ENCODE peak calls at places on chromosomes 2 and 18, in ten cellular contexts. One of them, this sample, is unnamed.

GRCh38 chr2:70683455-70683854 is 84.5 kb downstream of the ADD2 start:
- DNase-seq in transverse colon: no peak
- DNase-seq in HepG2: no peak
- DNase-seq in psoas muscle: no peak
- DNase-seq in SJSA1: peak; percentile 28
- DNase-seq in CD8-positive, alpha-beta T cell: no peak
- DNase-seq in keratinocyte: no peak
- DNase-seq in suprapubic skin: no peak
- DNase-seq in CD4-positive, alpha-beta memory T cell: no peak
- DNase-seq in CD8-positive, alpha-beta memory T cell: no peak
- DNase-seq in this sample: peak; percentile 48

GRCh38 chr2:46829240-46829970 is 86.2 kb downstream of the MCFD2 start:
- DNase-seq in transverse colon: no peak
- DNase-seq in HepG2: no peak
- DNase-seq in psoas muscle: no peak
- DNase-seq in SJSA1: peak; percentile 33
- DNase-seq in CD8-positive, alpha-beta T cell: no peak
- DNase-seq in keratinocyte: no peak
- DNase-seq in suprapubic skin: no peak
- DNase-seq in CD4-positive, alpha-beta memory T cell: no peak
- DNase-seq in CD8-positive, alpha-beta memory T cell: no peak
- DNase-seq in this sample: no peak

GRCh38 chr2:64781991-64782390 is 128.3 kb upstream of the SERTAD2 start:
- DNase-seq in transverse colon: no peak
- DNase-seq in HepG2: no peak
- DNase-seq in psoas muscle: no peak
- DNase-seq in SJSA1: no peak
- DNase-seq in CD8-positive, alpha-beta T cell: no peak
- DNase-seq in keratinocyte: no peak
- DNase-seq in suprapubic skin: no peak
- DNase-seq in CD4-positive, alpha-beta memory T cell: no peak
- DNase-seq in CD8-positive, alpha-beta memory T cell: no peak
- DNase-seq in this sample: no peak

GRCh38 chr2:150232321-150232720 is 255.1 kb downstream of the RND3 start:
- DNase-seq in transverse colon: no peak
- DNase-seq in HepG2: no peak
- DNase-seq in psoas muscle: no peak
- DNase-seq in SJSA1: no peak
- DNase-seq in CD8-positive, alpha-beta T cell: no peak
- DNase-seq in keratinocyte: no peak
- DNase-seq in suprapubic skin: no peak
- DNase-seq in CD4-positive, alpha-beta memory T cell: no peak
- DNase-seq in CD8-positive, alpha-beta memory T cell: no peak
- DNase-seq in this sample: no peak

GRCh38 chr2:108270346-108270745 is 18.3 kb upstream of the SULT1C2 start:
- DNase-seq in transverse colon: no peak
- DNase-seq in HepG2: no peak
- DNase-seq in psoas muscle: no peak
- DNase-seq in SJSA1: no peak
- DNase-seq in CD8-positive, alpha-beta T cell: no peak
- DNase-seq in keratinocyte: no peak
- DNase-seq in suprapubic skin: no peak
- DNase-seq in CD4-positive, alpha-beta memory T cell: no peak
- DNase-seq in CD8-positive, alpha-beta memory T cell: no peak
- DNase-seq in this sample: no peak

GRCh38 chr2:12074126-12074883 is 327.9 kb downstream of the LPIN1 start:
- DNase-seq in transverse colon: no peak
- DNase-seq in HepG2: no peak
- DNase-seq in psoas muscle: no peak
- DNase-seq in SJSA1: no peak
- DNase-seq in CD8-positive, alpha-beta T cell: no peak
- DNase-seq in keratinocyte: no peak
- DNase-seq in suprapubic skin: no peak
- DNase-seq in CD4-positive, alpha-beta memory T cell: no peak
- DNase-seq in CD8-positive, alpha-beta memory T cell: peak; percentile 23
- DNase-seq in this sample: no peak

GRCh38 chr2:150424361-150424760 is 63.1 kb downstream of the RND3 start:
- DNase-seq in transverse colon: no peak
- DNase-seq in HepG2: no peak
- DNase-seq in psoas muscle: no peak
- DNase-seq in SJSA1: no peak
- DNase-seq in CD8-positive, alpha-beta T cell: no peak
- DNase-seq in keratinocyte: no peak
- DNase-seq in suprapubic skin: no peak
- DNase-seq in CD4-positive, alpha-beta memory T cell: no peak
- DNase-seq in CD8-positive, alpha-beta memory T cell: no peak
- DNase-seq in this sample: no peak

GRCh38 chr2:168469281-168469988 is 13.4 kb downstream of the CERS6 start:
- DNase-seq in transverse colon: no peak
- DNase-seq in HepG2: no peak
- DNase-seq in psoas muscle: no peak
- DNase-seq in SJSA1: no peak
- DNase-seq in CD8-positive, alpha-beta T cell: no peak
- DNase-seq in keratinocyte: no peak
- DNase-seq in suprapubic skin: no peak
- DNase-seq in CD4-positive, alpha-beta memory T cell: no peak
- DNase-seq in CD8-positive, alpha-beta memory T cell: no peak
- DNase-seq in this sample: no peak

GRCh38 chr18:46373787-46374186 is 269.6 kb downstream of the HAUS1 start:
- DNase-seq in transverse colon: no peak
- DNase-seq in HepG2: no peak
- DNase-seq in psoas muscle: no peak
- DNase-seq in SJSA1: no peak
- DNase-seq in CD8-positive, alpha-beta T cell: no peak
- DNase-seq in keratinocyte: no peak
- DNase-seq in suprapubic skin: no peak
- DNase-seq in CD4-positive, alpha-beta memory T cell: no peak
- DNase-seq in CD8-positive, alpha-beta memory T cell: no peak
- DNase-seq in this sample: no peak

GRCh38 chr18:11121426-11121825 is 27.9 kb downstream of the PIEZO2 start:
- DNase-seq in transverse colon: no peak
- DNase-seq in HepG2: peak; percentile 87
- DNase-seq in psoas muscle: no peak
- DNase-seq in SJSA1: no peak
- DNase-seq in CD8-positive, alpha-beta T cell: no peak
- DNase-seq in keratinocyte: no peak
- DNase-seq in suprapubic skin: no peak
- DNase-seq in CD4-positive, alpha-beta memory T cell: no peak
- DNase-seq in CD8-positive, alpha-beta memory T cell: no peak
- DNase-seq in this sample: no peak

GRCh38 chr2:229378386-229378785 is 107.3 kb upstream of the PID1 start:
- DNase-seq in transverse colon: no peak
- DNase-seq in HepG2: no peak
- DNase-seq in psoas muscle: no peak
- DNase-seq in SJSA1: no peak
- DNase-seq in CD8-positive, alpha-beta T cell: no peak
- DNase-seq in keratinocyte: no peak
- DNase-seq in suprapubic skin: no peak
- DNase-seq in CD4-positive, alpha-beta memory T cell: no peak
- DNase-seq in CD8-positive, alpha-beta memory T cell: no peak
- DNase-seq in this sample: no peak

GRCh38 chr2:230306474-230306873 is 20.5 kb upstream of the SP140L start:
- DNase-seq in transverse colon: no peak
- DNase-seq in HepG2: no peak
- DNase-seq in psoas muscle: no peak
- DNase-seq in SJSA1: no peak
- DNase-seq in CD8-positive, alpha-beta T cell: no peak
- DNase-seq in keratinocyte: no peak
- DNase-seq in suprapubic skin: no peak
- DNase-seq in CD4-positive, alpha-beta memory T cell: no peak
- DNase-seq in CD8-positive, alpha-beta memory T cell: no peak
- DNase-seq in this sample: no peak

GRCh38 chr2:102025016-102025491 is 33.3 kb downstream of the IL1R2 start:
- DNase-seq in transverse colon: no peak
- DNase-seq in HepG2: peak; percentile 80
- DNase-seq in psoas muscle: no peak
- DNase-seq in SJSA1: no peak
- DNase-seq in CD8-positive, alpha-beta T cell: no peak
- DNase-seq in keratinocyte: no peak
- DNase-seq in suprapubic skin: no peak
- DNase-seq in CD4-positive, alpha-beta memory T cell: no peak
- DNase-seq in CD8-positive, alpha-beta memory T cell: no peak
- DNase-seq in this sample: no peak

GRCh38 chr2:172281648-172282576 is 145.5 kb upstream of the ITGA6 start:
- DNase-seq in transverse colon: no peak
- DNase-seq in HepG2: no peak
- DNase-seq in psoas muscle: no peak
- DNase-seq in SJSA1: peak; percentile 55
- DNase-seq in CD8-positive, alpha-beta T cell: no peak
- DNase-seq in keratinocyte: no peak
- DNase-seq in suprapubic skin: no peak
- DNase-seq in CD4-positive, alpha-beta memory T cell: no peak
- DNase-seq in CD8-positive, alpha-beta memory T cell: no peak
- DNase-seq in this sample: no peak

GRCh38 chr18:74378179-74378682 is 62.6 kb downstream of the C18orf63 start:
- DNase-seq in transverse colon: peak; percentile 12
- DNase-seq in HepG2: no peak
- DNase-seq in psoas muscle: peak; percentile 64
- DNase-seq in SJSA1: peak; percentile 17
- DNase-seq in CD8-positive, alpha-beta T cell: no peak
- DNase-seq in keratinocyte: no peak
- DNase-seq in suprapubic skin: no peak
- DNase-seq in CD4-positive, alpha-beta memory T cell: peak; percentile 59
- DNase-seq in CD8-positive, alpha-beta memory T cell: no peak
- DNase-seq in this sample: peak; percentile 83
- H3K27ac ChIP-seq in transverse colon: no peak overlapping the region
- H3K27ac ChIP-seq in HepG2: no peak overlapping the region
- H3K27ac ChIP-seq in psoas muscle: no peak overlapping the region
- H3K27ac ChIP-seq in SJSA1: no peak overlapping the region
- H3K27ac ChIP-seq in CD8-positive, alpha-beta T cell: peak overlapping the region; percentile 56
- H3K27ac ChIP-seq in keratinocyte: no peak overlapping the region
- H3K27ac ChIP-seq in suprapubic skin: peak overlapping the region; percentile 3
- H3K27ac ChIP-seq in CD4-positive, alpha-beta memory T cell: no peak overlapping the region
- H3K27ac ChIP-seq in CD8-positive, alpha-beta memory T cell: no peak overlapping the region
- H3K27ac ChIP-seq in this sample: peak overlapping the region; percentile 76

DNA sequence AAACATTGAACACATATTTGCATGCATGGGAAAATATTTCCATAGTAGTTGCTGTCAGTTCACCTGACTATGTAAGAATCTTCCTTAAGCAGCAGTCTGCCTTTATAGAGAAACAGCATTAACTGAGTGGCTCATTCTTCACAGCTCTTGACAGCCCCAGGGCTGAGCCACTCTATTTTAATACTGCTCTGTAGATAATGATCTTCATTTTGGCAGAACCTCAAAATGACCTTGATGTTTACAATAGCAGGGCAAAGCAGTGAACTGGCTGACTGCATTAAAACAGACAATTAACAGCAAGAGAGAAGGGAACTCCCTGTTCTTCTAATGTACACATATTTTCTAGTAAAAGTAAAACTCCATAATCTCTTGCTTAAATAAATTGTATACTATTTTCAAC is 580.6 kb upstream of the SOX11 start:
- DNase-seq in transverse colon: no peak
- DNase-seq in HepG2: no peak
- DNase-seq in psoas muscle: no peak
- DNase-seq in SJSA1: no peak
- DNase-seq in CD8-positive, alpha-beta T cell: no peak
- DNase-seq in keratinocyte: no peak
- DNase-seq in suprapubic skin: no peak
- DNase-seq in CD4-positive, alpha-beta memory T cell: no peak
- DNase-seq in CD8-positive, alpha-beta memory T cell: no peak
- DNase-seq in this sample: no peak
- H3K9me3 ChIP-seq in transverse colon: peaks cover 33% of the 10 kb centered on the region
- H3K9me3 ChIP-seq in HepG2: peaks cover 87% of the 10 kb centered on the region
- H3K9me3 ChIP-seq in psoas muscle: peaks cover 14% of the 10 kb centered on the region
- H3K9me3 ChIP-seq in SJSA1: peaks cover 12% of the 10 kb centered on the region
- H3K9me3 ChIP-seq in CD8-positive, alpha-beta T cell: no peaks in the 10 kb centered on the region
- H3K9me3 ChIP-seq in keratinocyte: no peaks in the 10 kb centered on the region
- H3K9me3 ChIP-seq in suprapubic skin: peaks cover 17% of the 10 kb centered on the region
- H3K9me3 ChIP-seq in CD4-positive, alpha-beta memory T cell: no peaks in the 10 kb centered on the region
- H3K9me3 ChIP-seq in CD8-positive, alpha-beta memory T cell: no peaks in the 10 kb centered on the region
- H3K9me3 ChIP-seq in this sample: peaks cover 7% of the 10 kb centered on the region

GRCh38 chr2:75558786-75559428 is 1.8 kb downstream of the EVA1A start:
- DNase-seq in transverse colon: no peak
- DNase-seq in HepG2: no peak
- DNase-seq in psoas muscle: no peak
- DNase-seq in SJSA1: no peak
- DNase-seq in CD8-positive, alpha-beta T cell: no peak
- DNase-seq in keratinocyte: no peak
- DNase-seq in suprapubic skin: no peak
- DNase-seq in CD4-positive, alpha-beta memory T cell: no peak
- DNase-seq in CD8-positive, alpha-beta memory T cell: no peak
- DNase-seq in this sample: no peak
- H3K4me3 ChIP-seq in transverse colon: no peak overlapping the region
- H3K4me3 ChIP-seq in HepG2: peak overlapping the region; percentile 84
- H3K4me3 ChIP-seq in psoas muscle: peak overlapping the region; percentile 70
- H3K4me3 ChIP-seq in SJSA1: peak overlapping the region; percentile 80
- H3K4me3 ChIP-seq in CD8-positive, alpha-beta T cell: no peak overlapping the region
- H3K4me3 ChIP-seq in keratinocyte: no peak overlapping the region
- H3K4me3 ChIP-seq in suprapubic skin: no peak overlapping the region
- H3K4me3 ChIP-seq in CD4-positive, alpha-beta memory T cell: no peak overlapping the region
- H3K4me3 ChIP-seq in CD8-positive, alpha-beta memory T cell: no peak overlapping the region
- H3K4me3 ChIP-seq in this sample: no peak overlapping the region

GRCh38 chr2:199469514-199470360 is 12.0 kb upstream of the SATB2 start:
- DNase-seq in transverse colon: peak; percentile 29
- DNase-seq in HepG2: no peak
- DNase-seq in psoas muscle: no peak
- DNase-seq in SJSA1: no peak
- DNase-seq in CD8-positive, alpha-beta T cell: no peak
- DNase-seq in keratinocyte: no peak
- DNase-seq in suprapubic skin: no peak
- DNase-seq in CD4-positive, alpha-beta memory T cell: no peak
- DNase-seq in CD8-positive, alpha-beta memory T cell: no peak
- DNase-seq in this sample: no peak
- H3K27ac ChIP-seq in transverse colon: peak overlapping the region; percentile 85
- H3K27ac ChIP-seq in HepG2: no peak overlapping the region
- H3K27ac ChIP-seq in psoas muscle: no peak overlapping the region
- H3K27ac ChIP-seq in SJSA1: no peak overlapping the region
- H3K27ac ChIP-seq in CD8-positive, alpha-beta T cell: no peak overlapping the region
- H3K27ac ChIP-seq in keratinocyte: no peak overlapping the region
- H3K27ac ChIP-seq in suprapubic skin: no peak overlapping the region
- H3K27ac ChIP-seq in CD4-positive, alpha-beta memory T cell: no peak overlapping the region
- H3K27ac ChIP-seq in CD8-positive, alpha-beta memory T cell: no peak overlapping the region
- H3K27ac ChIP-seq in this sample: no peak overlapping the region

DNA sequence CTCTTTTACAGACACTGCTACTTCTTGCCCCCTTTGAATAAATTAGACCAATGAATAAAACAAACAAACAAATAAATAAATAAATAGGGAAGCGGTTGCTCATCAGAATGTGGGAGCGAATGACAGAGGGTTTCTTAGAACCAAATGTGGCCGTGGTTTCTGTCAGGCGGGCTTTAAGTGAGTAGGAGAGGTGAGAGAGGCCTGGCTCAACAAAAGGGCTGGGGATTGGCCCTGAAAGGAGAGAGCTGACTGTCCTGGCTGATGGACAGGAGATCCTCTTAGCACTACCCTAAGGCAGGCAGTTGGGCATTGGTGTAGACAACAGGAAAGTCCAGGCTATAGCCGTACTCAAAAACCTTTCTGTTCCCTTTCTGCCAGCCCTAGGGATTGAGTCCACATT is 6.6 kb downstream of the IL1B start:
- DNase-seq in transverse colon: no peak
- DNase-seq in HepG2: no peak
- DNase-seq in psoas muscle: no peak
- DNase-seq in SJSA1: no peak
- DNase-seq in CD8-positive, alpha-beta T cell: no peak
- DNase-seq in keratinocyte: no peak
- DNase-seq in suprapubic skin: no peak
- DNase-seq in CD4-positive, alpha-beta memory T cell: no peak
- DNase-seq in CD8-positive, alpha-beta memory T cell: no peak
- DNase-seq in this sample: no peak
- H3K9me3 ChIP-seq in transverse colon: no peaks in the 10 kb centered on the region
- H3K9me3 ChIP-seq in HepG2: no peaks in the 10 kb centered on the region
- H3K9me3 ChIP-seq in psoas muscle: no peaks in the 10 kb centered on the region
- H3K9me3 ChIP-seq in SJSA1: no peaks in the 10 kb centered on the region
- H3K9me3 ChIP-seq in CD8-positive, alpha-beta T cell: no peaks in the 10 kb centered on the region
- H3K9me3 ChIP-seq in keratinocyte: no peaks in the 10 kb centered on the region
- H3K9me3 ChIP-seq in suprapubic skin: no peaks in the 10 kb centered on the region
- H3K9me3 ChIP-seq in CD4-positive, alpha-beta memory T cell: no peaks in the 10 kb centered on the region
- H3K9me3 ChIP-seq in CD8-positive, alpha-beta memory T cell: no peaks in the 10 kb centered on the region
- H3K9me3 ChIP-seq in this sample: no peaks in the 10 kb centered on the region

GRCh38 chr2:238159676-238160205 is 971 bp downstream of the ERFE start:
- DNase-seq in transverse colon: no peak
- DNase-seq in HepG2: no peak
- DNase-seq in psoas muscle: peak; percentile 53
- DNase-seq in SJSA1: no peak
- DNase-seq in CD8-positive, alpha-beta T cell: no peak
- DNase-seq in keratinocyte: no peak
- DNase-seq in suprapubic skin: no peak
- DNase-seq in CD4-positive, alpha-beta memory T cell: no peak
- DNase-seq in CD8-positive, alpha-beta memory T cell: no peak
- DNase-seq in this sample: no peak
- H3K4me3 ChIP-seq in transverse colon: no peak overlapping the region
- H3K4me3 ChIP-seq in HepG2: no peak overlapping the region
- H3K4me3 ChIP-seq in psoas muscle: no peak overlapping the region
- H3K4me3 ChIP-seq in SJSA1: peak overlapping the region; percentile 45
- H3K4me3 ChIP-seq in CD8-positive, alpha-beta T cell: peak overlapping the region; percentile 19
- H3K4me3 ChIP-seq in keratinocyte: peak overlapping the region; percentile 18
- H3K4me3 ChIP-seq in suprapubic skin: no peak overlapping the region
- H3K4me3 ChIP-seq in CD4-positive, alpha-beta memory T cell: no peak overlapping the region
- H3K4me3 ChIP-seq in CD8-positive, alpha-beta memory T cell: no peak overlapping the region
- H3K4me3 ChIP-seq in this sample: no peak overlapping the region

This sample was measured in ascending aorta.